ENCODE peak calls at places on chromosomes 16 and 17, in four cellular contexts. N is HL-60, L is GM12878, A is K562. O is an unnamed sample.

GRCh38 chr16:69711115-69711740 is 15.1 kb downstream of the NQO1 start:
- DNase-seq in N (no peak), L (no peak), A (no peak), O (no peak)

GRCh38 chr17:73156887-73157870 is 7.6 kb upstream of the SSTR2 start:
- DNase-seq in N (no peak), L (peak), A (no peak), O (no peak)

GRCh38 chr17:39513915-39514314 is 52.6 kb downstream of the CDK12 start:
- DNase-seq in N (no peak), L (no peak), A (no peak), O (no peak)

GRCh38 chr16:69187891-69188451 is 1.0 kb downstream of the SNTB2 start:
- DNase-seq in N (no peak), L (no peak), A (peak), O (no peak)

GRCh38 chr17:40355123-40355803 is 9.3 kb downstream of the GJD3 start:
- DNase-seq in N (no peak), L (no peak), A (peak), O (peak)

GRCh38 chr17:9204623-9205329 is 183.5 kb downstream of the NTN1 start:
- DNase-seq in N (no peak), L (no peak), A (no peak), O (no peak)

GRCh38 chr16:66519482-66519881 is 30.4 kb downstream of the TK2 start:
- DNase-seq in N (no peak), L (no peak), A (no peak), O (no peak)

GRCh38 chr16:66156538-66156937 is 210.0 kb upstream of the CDH5 start:
- DNase-seq in N (no peak), L (no peak), A (no peak), O (no peak)

GRCh38 chr17:53680745-53681144 is 142.0 kb upstream of the KIF2B start:
- DNase-seq in N (no peak), L (no peak), A (no peak), O (no peak)

GRCh38 chr17:40557531-40558299 is 7.6 kb downstream of the CCR7 start:
- DNase-seq in N (no peak), L (no peak), A (no peak), O (no peak)

GRCh38 chr17:28206292-28206691 is 112.7 kb upstream of the TMEM97 start:
- DNase-seq in N (no peak), L (no peak), A (no peak), O (no peak)

GRCh38 chr16:72878301-72879269 is 169.3 kb downstream of the ZFHX3 start:
- DNase-seq in N (no peak), L (no peak), A (no peak), O (no peak)

GRCh38 chr17:17681744-17682292 is 560 bp downstream of the RAI1 start:
- DNase-seq in N (no peak), L (no peak), A (peak), O (no peak)

GRCh38 chr16:72437891-72438290 is 265.9 kb upstream of the PMFBP1 start:
- DNase-seq in N (no peak), L (no peak), A (no peak), O (no peak)

GRCh38 chr16:88003736-88004135 is 52.5 kb downstream of the BANP start:
- DNase-seq in N (no peak), L (no peak), A (no peak), O (no peak)

GRCh38 chr17:44565866-44566443 is 8.7 kb downstream of the FZD2 start:
- DNase-seq in N (no peak), L (no peak), A (peak), O (no peak)

GRCh38 chr16:29154676-29155121 is 169.8 kb downstream of the LAT start:
- DNase-seq in N (no peak), L (no peak), A (no peak), O (no peak)

GRCh38 chr17:2892305-2892971 is 96.2 kb downstream of the RAP1GAP2 start:
- DNase-seq in N (no peak), L (no peak), A (no peak), O (no peak)

GRCh38 chr16:72149676-72150464 is 22.1 kb downstream of the PMFBP1 start:
- DNase-seq in N (peak), L (no peak), A (peak), O (no peak)

GRCh38 chr16:21971856-21972255 is 18.7 kb downstream of the UQCRC2 start:
- DNase-seq in N (no peak), L (no peak), A (no peak), O (no peak)

GRCh38 chr17:78012428-78012827 is 53.9 kb downstream of the TNRC6C start:
- DNase-seq in N (no peak), L (no peak), A (no peak), O (no peak)

GRCh38 chr17:62790554-62790953 is 17.6 kb downstream of the MARCHF10 start:
- DNase-seq in N (no peak), L (no peak), A (no peak), O (no peak)

GRCh38 chr17:77645441-77646430 is 312.8 kb upstream of the TNRC6C start:
- DNase-seq in N (no peak), L (no peak), A (no peak), O (no peak)

GRCh38 chr16:72001180-72001890 is 1.1 kb upstream of the PKD1L3 start:
- DNase-seq in N (no peak), L (no peak), A (no peak), O (no peak)

GRCh38 chr17:71633391-71633849 is 487.4 kb upstream of the SOX9 start:
- DNase-seq in N (no peak), L (no peak), A (no peak), O (no peak)

GRCh38 chr16:51524555-51525373 is 373.7 kb upstream of the SALL1 start:
- DNase-seq in N (no peak), L (no peak), A (no peak), O (no peak)

GRCh38 chr16:86354641-86355040 is 155.7 kb upstream of the FOXF1 start:
- DNase-seq in N (no peak), L (no peak), A (no peak), O (no peak)

GRCh38 chr16:80080287-80080851 is 460.4 kb upstream of the DYNLRB2 start:
- DNase-seq in N (no peak), L (no peak), A (no peak), O (no peak)
- TF ChIP-seq SPI1 in N (no peak), L (no peak), A (no peak), O (no peak)

GRCh38 chr17:29760279-29760721 is 137.6 kb upstream of the CORO6 start:
- DNase-seq in N (no peak), L (peak), A (no peak), O (no peak)
- TF ChIP-seq SPI1 in N (no peak), L (no peak), A (no peak), O (no peak)

GRCh38 chr16:84314814-84315213 is 20.1 kb downstream of the WFDC1 start:
- DNase-seq in N (no peak), L (no peak), A (no peak), O (no peak)
- TF ChIP-seq SPI1 in N (no peak), L (no peak), A (no peak), O (no peak)

GRCh38 chr17:37770631-37771518 is 26.0 kb upstream of the HNF1B start:
- DNase-seq in N (no peak), L (no peak), A (peak), O (no peak)

GRCh38 chr17:37779554-37779953 is 34.7 kb upstream of the HNF1B start:
- DNase-seq in N (no peak), L (no peak), A (no peak), O (no peak)

GRCh38 chr17:37772982-37773381 is 28.1 kb upstream of the HNF1B start:
- DNase-seq in N (no peak), L (no peak), A (no peak), O (no peak)

GRCh38 chr17:37769050-37769449 is 24.2 kb upstream of the HNF1B start:
- DNase-seq in N (no peak), L (no peak), A (no peak), O (no peak)

GRCh38 chr17:37774508-37774907 is 29.6 kb upstream of the HNF1B start:
- DNase-seq in N (no peak), L (peak), A (no peak), O (peak)
- TF ChIP-seq SPI1 in N (peak), L (peak), A (no peak), O (peak)

GRCh38 chr17:7818746-7819645 is 15.0 kb upstream of the KDM6B start:
- DNase-seq in N (no peak), L (no peak), A (no peak), O (no peak)
- TF ChIP-seq SPI1 in N (no peak), L (no peak), A (no peak), O (no peak)

GRCh38 chr16:13781579-13782338 is 138.2 kb upstream of the ERCC4 start:
- DNase-seq in N (no peak), L (no peak), A (no peak), O (no peak)
- TF ChIP-seq SPI1 in N (no peak), L (no peak), A (no peak), O (no peak)

GRCh38 chr16:11218324-11218962 is 37.6 kb downstream of the SOCS1 start:
- DNase-seq in N (no peak), L (no peak), A (no peak), O (no peak)
- TF ChIP-seq SPI1 in N (no peak), L (no peak), A (no peak), O (no peak)

O was measured in GM12891.